ENCODE peak calls at places on chromosomes 4 and X, in seven cellular contexts. O, A, N, H, J, C and E are unnamed samples.

GRCh38 chr4:89142691-89143669 is 31.6 kb downstream of the TIGD2 start:
- DNase-seq in O (no peak), A (no peak), N (peak), H (no peak), J (no peak), C (no peak), E (no peak)

GRCh38 chr4:150056569-150056968 is 21.7 kb upstream of the DCLK2 start:
- DNase-seq in O (no peak), A (no peak), N (no peak), H (no peak), J (no peak), C (no peak), E (no peak)

GRCh38 chrX:2767631-2768455 is 16.0 kb downstream of the XG start:
- DNase-seq in O (no peak), A (peak), N (no peak), H (no peak), J (no peak), C (peak), E (no peak)

GRCh38 chrX:103417933-103418332 is 41.6 kb downstream of the BEX3 start:
- DNase-seq in O (no peak), A (no peak), N (no peak), H (no peak), J (no peak), C (no peak), E (no peak)

GRCh38 chr4:168917150-168917779 is 92.8 kb downstream of the CBR4 start:
- DNase-seq in O (no peak), A (peak), N (peak), H (peak), J (no peak), C (peak), E (no peak)

GRCh38 chrX:18643853-18644252 is 28.1 kb downstream of the RS1 start:
- DNase-seq in O (no peak), A (no peak), N (no peak), H (no peak), J (no peak), C (peak), E (no peak)

GRCh38 chr4:146051724-146052396 is 113.2 kb upstream of the ZNF827 start:
- DNase-seq in O (no peak), A (no peak), N (no peak), H (no peak), J (no peak), C (no peak), E (no peak)

GRCh38 chr4:119646347-119647071 is 17.9 kb upstream of the PDE5A start:
- DNase-seq in O (no peak), A (no peak), N (no peak), H (no peak), J (no peak), C (no peak), E (no peak)

GRCh38 chrX:120514236-120514635 is 45.1 kb upstream of the LAMP2 start:
- DNase-seq in O (no peak), A (no peak), N (peak), H (peak), J (no peak), C (peak), E (peak)

GRCh38 chr4:10417720-10418119 is 39.5 kb downstream of the ZNF518B start:
- DNase-seq in O (no peak), A (no peak), N (no peak), H (no peak), J (no peak), C (no peak), E (no peak)

GRCh38 chr4:122710434-122711308 is 21.8 kb upstream of the BBS12 start:
- DNase-seq in O (no peak), A (no peak), N (no peak), H (no peak), J (no peak), C (no peak), E (no peak)
- TF ChIP-seq JUND in O (no peak), A (no peak), N (peak), H (no peak), J (no peak), C (no peak), E (no peak)

DNA sequence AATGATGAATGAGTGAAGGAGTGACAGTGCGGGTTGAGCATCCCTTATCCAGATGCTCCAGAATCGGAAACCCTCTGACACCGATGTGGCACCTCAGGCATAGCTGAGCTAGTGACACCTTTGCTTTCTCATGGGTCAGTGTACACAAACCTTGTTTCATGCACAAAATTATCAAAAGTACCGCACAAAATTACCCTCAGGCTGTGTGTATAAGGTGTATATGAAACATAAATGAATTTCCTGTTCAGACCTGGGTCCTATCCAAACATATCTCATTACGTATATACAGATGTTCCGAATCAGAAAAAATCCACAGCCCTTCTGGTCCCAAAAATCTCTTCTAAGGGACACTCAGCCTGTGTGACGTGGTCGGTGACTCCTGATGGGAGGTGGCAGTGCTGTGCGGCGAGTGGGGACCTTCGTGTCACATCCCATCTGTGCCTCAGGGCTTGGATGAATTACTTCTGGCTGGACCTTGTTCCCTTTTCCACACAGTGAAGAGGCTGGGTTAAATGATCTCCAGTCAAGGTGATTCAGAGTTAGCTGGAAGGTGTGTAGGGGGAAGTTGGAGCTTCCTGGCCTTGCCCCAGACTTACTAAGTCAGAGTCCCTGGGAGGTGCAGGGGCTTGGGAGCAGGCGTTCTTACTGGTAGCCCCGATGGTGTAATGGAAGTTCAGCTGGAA is 18.8 kb downstream of the RGS12 start:
- DNase-seq in O (no peak), A (no peak), N (no peak), H (no peak), J (no peak), C (no peak), E (peak)
- TF ChIP-seq JUND in O (no peak), A (no peak), N (no peak), H (no peak), J (no peak), C (no peak), E (no peak)

DNA sequence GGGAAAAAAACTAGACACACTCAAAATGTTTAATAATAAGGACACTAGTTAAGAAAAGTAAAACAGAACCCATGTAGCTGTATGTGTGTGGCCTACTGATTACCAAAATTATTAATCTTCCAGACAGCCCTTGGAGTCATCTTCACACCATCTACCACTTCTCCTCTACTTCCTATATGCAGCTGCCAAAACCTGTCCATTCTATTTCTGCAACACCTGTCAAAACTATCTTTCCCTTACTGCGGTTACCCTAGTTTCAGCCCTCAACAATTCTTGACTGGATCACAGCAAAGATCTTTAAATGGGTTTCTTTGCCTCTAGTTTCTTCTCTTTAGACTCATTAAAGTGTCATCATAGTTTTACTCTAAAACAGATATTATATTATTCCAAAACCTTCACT is 72.6 kb downstream of the GPR82 start:
- DNase-seq in O (no peak), A (no peak), N (no peak), H (no peak), J (no peak), C (no peak), E (no peak)
- TF ChIP-seq JUND in O (no peak), A (no peak), N (no peak), H (no peak), J (no peak), C (no peak), E (no peak)

DNA sequence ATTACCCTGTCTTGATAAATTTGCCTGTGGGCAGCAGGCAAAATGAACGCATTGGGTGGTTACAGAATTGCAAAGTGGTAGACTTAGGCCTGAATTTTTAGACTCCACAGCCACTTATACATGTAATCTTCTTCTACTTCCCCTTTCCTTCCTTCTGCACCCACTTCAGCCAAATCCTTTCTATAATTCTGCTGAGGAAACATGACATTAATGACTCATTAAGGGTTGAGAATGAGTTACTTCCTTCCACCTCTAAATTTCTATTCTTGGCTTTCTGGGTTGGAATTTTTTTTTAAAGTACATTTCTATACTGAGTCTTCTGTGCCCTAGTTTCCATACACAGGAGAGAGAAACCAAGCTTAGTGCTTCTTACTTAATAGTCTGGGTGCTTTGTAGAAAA is 10.1 kb downstream of the PAPSS1 start:
- DNase-seq in O (no peak), A (no peak), N (no peak), H (no peak), J (no peak), C (no peak), E (no peak)
- TF ChIP-seq JUND in O (no peak), A (no peak), N (no peak), H (no peak), J (no peak), C (no peak), E (no peak)

DNA sequence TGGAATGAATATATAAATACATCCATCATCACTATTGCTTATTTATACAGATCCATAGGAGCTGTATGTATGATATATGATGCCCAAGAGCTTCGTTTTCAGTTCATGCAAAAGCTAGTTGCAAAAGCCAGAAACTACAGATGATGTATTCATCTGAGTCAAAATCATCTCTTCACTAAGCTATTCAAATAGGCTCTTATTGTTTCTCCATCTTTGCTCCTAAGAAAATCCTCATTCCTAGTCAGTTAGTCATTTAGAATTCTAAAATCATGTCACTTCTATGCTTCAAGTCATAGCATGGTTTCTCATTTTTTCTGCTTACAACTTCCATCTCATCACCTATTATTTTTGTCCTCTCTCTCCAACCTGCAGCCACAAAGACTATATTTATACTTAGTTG is 300.2 kb upstream of the TRAM1L1 start:
- DNase-seq in O (no peak), A (no peak), N (no peak), H (no peak), J (no peak), C (no peak), E (no peak)
- TF ChIP-seq JUND in O (no peak), A (no peak), N (no peak), H (no peak), J (no peak), C (no peak), E (no peak)

GRCh38 chrX:123695242-123695641 is 37.6 kb downstream of the THOC2 start:
- DNase-seq in O (no peak), A (no peak), N (no peak), H (no peak), J (no peak), C (no peak), E (no peak)
- TF ChIP-seq JUND in O (no peak), A (no peak), N (no peak), H (no peak), J (no peak), C (no peak), E (no peak)

DNA sequence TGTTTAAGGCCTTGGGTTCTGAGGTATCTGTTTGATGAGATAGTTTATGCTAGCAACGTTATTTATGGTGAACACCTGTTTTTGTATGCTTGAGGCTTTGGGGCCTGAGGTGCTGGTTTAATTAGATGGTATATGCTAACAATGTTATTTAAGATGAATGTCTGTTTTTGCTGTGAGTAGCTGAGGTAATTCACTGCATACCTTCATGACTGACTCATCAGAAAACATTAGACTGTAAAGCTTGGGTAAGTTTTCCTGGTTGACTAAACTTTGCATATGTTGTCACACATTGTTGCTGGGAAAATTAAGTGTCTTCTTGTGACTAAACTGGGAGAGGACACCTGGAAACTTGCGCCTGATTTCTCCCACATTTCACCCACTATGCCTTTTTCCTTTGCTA is 1026.6 kb downstream of the RAPGEF2 start:
- DNase-seq in O (no peak), A (peak), N (no peak), H (no peak), J (no peak), C (no peak), E (peak)
- TF ChIP-seq JUND in O (no peak), A (peak), N (no peak), H (no peak), J (no peak), C (no peak), E (peak)

GRCh38 chr4:157509286-157509685 is 288.8 kb downstream of the GRIA2 start:
- DNase-seq in O (no peak), A (no peak), N (no peak), H (no peak), J (no peak), C (no peak), E (no peak)

DNA sequence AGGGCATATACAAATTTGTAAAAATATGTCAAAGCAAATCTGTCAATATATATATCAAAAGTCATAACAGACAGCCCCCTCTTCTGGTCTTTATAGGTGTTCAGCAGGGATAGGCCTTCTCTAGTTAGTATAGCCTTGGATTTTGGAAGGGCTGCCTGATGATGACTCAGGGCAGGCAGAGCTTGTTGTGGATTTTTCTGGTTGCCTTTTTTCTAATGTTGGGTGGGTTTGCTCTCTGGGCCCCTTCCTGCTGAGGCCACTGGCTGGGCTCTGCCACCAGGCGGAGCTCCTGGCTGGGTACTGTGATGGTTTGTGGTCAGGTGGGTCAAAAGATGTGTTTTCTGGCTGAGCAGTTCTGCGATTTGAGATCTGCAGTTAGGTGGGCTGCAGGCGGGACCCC is 294.2 kb downstream of the GRIA2 start:
- DNase-seq in O (no peak), A (no peak), N (peak), H (no peak), J (peak), C (peak), E (peak)
- TF ChIP-seq JUND in O (no peak), A (no peak), N (no peak), H (no peak), J (no peak), C (no peak), E (no peak)

DNA sequence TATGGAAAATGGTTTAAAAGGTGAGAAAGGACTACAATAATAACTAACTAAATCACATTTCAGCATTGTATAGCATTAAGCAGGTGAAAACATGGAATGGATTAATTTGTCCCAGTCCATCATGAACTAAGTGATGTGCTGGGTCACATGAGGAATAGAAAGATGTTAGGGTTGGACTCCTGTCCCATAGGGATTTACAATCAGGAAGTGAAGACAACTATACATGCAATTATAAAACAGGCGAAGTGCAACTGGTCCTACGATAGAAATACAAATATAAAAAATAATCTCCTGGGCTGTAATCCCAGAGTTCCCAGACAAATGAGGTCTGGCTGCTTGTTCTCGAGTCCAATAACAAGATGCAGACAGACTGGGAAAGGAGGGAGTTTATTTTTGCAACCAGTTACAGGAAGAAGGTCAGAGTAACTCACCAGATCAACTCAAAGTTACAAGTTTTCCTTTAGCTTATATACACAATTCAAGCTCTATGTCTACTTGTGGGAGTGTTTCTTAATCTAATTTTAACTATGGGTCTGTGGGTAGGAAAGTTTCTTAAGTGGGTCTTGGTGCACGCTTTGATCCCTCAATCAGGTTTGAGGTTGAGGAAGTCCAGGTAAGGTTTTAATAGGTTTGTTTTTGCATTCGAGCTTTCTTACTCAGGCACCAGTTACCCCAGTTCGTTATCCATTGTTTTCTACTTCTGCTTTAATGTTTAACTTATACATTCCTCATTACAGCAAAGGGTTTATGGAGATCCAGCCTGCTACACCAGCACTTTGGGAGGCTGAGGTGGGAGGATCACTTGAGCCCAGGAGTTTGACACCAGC is 50.1 kb downstream of the IGFBP7 start:
- DNase-seq in O (no peak), A (no peak), N (no peak), H (no peak), J (no peak), C (no peak), E (no peak)
- TF ChIP-seq JUND in O (no peak), A (no peak), N (no peak), H (no peak), J (no peak), C (no peak), E (no peak)

GRCh38 chr4:82419451-82419850 is 10.8 kb downstream of the HNRNPDL start:
- DNase-seq in O (no peak), A (no peak), N (no peak), H (no peak), J (no peak), C (no peak), E (no peak)

DNA sequence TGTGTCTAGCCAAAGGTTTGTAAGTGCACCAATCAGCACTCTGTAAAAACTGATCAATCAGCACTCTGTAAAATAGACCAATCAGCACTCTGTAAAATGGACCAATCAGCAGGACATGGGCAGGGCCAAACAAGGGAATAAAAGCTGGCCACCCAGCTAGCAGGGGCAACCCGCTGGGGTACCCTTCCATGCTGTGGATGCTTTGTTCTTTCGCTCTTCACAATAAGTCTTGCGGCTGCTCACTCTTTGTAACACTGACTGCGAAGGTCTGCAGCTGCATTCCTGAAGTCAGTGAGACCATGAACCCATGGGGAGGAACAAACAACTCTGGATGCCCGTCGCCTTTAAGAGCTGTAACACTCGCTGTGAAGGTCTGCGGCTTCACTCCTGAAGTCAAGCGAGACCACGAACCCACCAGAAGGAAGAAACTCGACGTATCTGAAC is 14.3 kb downstream of the HNRNPDL start:
- DNase-seq in O (no peak), A (no peak), N (no peak), H (no peak), J (no peak), C (no peak), E (no peak)
- TF ChIP-seq JUND in O (no peak), A (no peak), N (no peak), H (no peak), J (no peak), C (no peak), E (no peak)